ENCODE peak calls at places on chromosomes 4 and X, in five cellular contexts. I is tibial nerve, L is stomach, A is choroid plexus epithelial cell, C is GM13977. Q is an unnamed sample.
A peak's percentile ranks its signal among the peaks of the same experiment; 100 is the strongest.

GRCh38 chr4:176755001-176755400 is 37.7 kb downstream of the VEGFC start:
- DNase-seq in I (no peak), L (no peak), A (no peak), C (no peak), Q (no peak)

GRCh38 chr4:2251795-2252529 is 9.9 kb downstream of the MXD4 start:
- DNase-seq in I (no peak), L (peak; percentile 23), A (no peak), C (peak; percentile 21), Q (no peak)

GRCh38 chrX:18955676-18956075 is 28.2 kb downstream of the PHKA2 start:
- DNase-seq in I (no peak), L (no peak), A (no peak), C (no peak), Q (no peak)

GRCh38 chr4:8182858-8183725 is 16.0 kb upstream of the SH3TC1 start:
- DNase-seq in I (peak; percentile 84), L (peak; percentile 89), A (peak; percentile 94), C (no peak), Q (no peak)

GRCh38 chr4:39472396-39472795 is 13.5 kb downstream of the LIAS start:
- DNase-seq in I (no peak), L (no peak), A (peak; percentile 45), C (no peak), Q (no peak)

GRCh38 chr4:80072607-80073361 is at the start of gene ANTXR2:
- DNase-seq in I (peak; percentile 85), L (peak; percentile 85), A (peak; percentile 95), C (peak; percentile 67), Q (peak; percentile 76)

GRCh38 chr4:43337707-43338106 is 445.2 kb downstream of the GRXCR1 start:
- DNase-seq in I (no peak), L (no peak), A (peak; percentile 33), C (no peak), Q (no peak)

GRCh38 chr4:3612934-3613333 is 80.7 kb upstream of the LRPAP1 start:
- DNase-seq in I (no peak), L (no peak), A (no peak), C (no peak), Q (no peak)

GRCh38 chr4:152572417-152573086 is 36.7 kb upstream of the FBXW7 start:
- DNase-seq in I (no peak), L (no peak), A (peak; percentile 77), C (no peak), Q (no peak)

GRCh38 chr4:47486306-47486705 is 1.2 kb downstream of the ATP10D start:
- DNase-seq in I (no peak), L (no peak), A (peak; percentile 48), C (no peak), Q (no peak)

GRCh38 chr4:47482326-47482725 is 2.7 kb upstream of the ATP10D start:
- DNase-seq in I (no peak), L (no peak), A (peak; percentile 77), C (no peak), Q (no peak)

GRCh38 chr4:47484169-47484568 is 906 bp upstream of the ATP10D start:
- DNase-seq in I (no peak), L (no peak), A (no peak), C (no peak), Q (no peak)

GRCh38 chr4:47483722-47484121 is 1.4 kb upstream of the ATP10D start:
- DNase-seq in I (no peak), L (no peak), A (peak; percentile 48), C (no peak), Q (no peak)

DNA sequence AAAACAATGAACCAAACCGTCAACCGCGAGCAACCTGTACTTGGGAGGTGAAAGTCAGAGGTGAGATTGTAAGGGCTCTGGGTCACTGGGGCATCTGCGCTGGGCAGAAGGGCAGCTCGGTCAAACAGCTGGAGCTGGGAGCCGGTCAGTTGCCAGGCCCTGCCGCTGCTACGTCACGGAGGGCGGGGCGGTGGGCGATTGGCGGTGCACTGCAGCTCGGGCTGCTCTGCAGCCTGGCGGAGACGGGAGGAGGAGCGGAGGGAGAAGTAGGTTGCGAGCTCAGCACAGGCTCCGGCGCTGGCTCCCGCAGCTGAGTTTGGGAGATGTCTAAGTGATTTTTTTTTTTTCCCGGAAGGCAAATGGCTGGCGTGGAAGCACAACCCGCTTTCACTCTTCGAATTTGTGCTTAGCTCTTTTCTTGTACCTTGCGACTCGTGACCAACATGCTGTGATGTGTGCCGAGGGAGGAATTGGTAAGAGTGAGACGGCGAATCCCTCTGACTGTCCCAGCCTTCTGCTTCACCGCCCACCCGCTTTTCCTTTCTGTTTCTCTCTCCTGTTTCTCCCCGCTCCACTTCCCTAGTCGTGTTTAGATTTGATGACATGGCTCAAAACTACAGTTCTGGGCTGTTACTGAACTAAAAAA is at the start of gene ATP10D:
- DNase-seq in I (peak; percentile 91), L (peak; percentile 96), A (peak; percentile 96), C (peak; percentile 78), Q (peak; percentile 87)
- TF ChIP-seq CTCF in I (peak; percentile 32), L (peak; percentile 26), A (peak; percentile 38), C (no peak), Q (no peak)

DNA sequence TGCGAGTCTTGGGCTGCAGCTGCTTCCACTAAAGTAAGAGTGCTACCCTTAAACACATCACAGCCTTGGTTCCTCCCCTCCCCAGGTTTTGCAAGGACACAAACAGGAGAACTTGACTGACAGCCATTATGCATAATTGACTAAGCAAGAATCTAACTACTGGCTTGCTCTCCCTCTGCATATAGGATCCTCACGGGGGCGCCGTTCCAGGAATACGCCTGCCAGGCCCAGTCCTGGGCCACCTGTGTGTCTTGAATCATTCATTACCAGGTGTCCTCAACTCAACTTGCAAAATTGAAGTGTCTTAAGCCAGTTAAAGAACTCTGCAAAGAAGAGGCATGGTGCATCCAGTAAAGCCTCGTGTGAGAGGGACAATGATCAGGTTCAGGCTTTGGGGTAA is 273.3 kb upstream of the HS3ST1 start:
- DNase-seq in I (no peak), L (no peak), A (no peak), C (no peak), Q (no peak)
- TF ChIP-seq CTCF in I (no peak), L (no peak), A (no peak), C (no peak), Q (no peak)

GRCh38 chr4:120630432-120630831 is 292.1 kb downstream of the PRDM5 start:
- DNase-seq in I (no peak), L (no peak), A (peak; percentile 12), C (no peak), Q (no peak)

GRCh38 chr4:120633810-120634209 is 288.7 kb downstream of the PRDM5 start:
- DNase-seq in I (no peak), L (no peak), A (peak; percentile 5), C (no peak), Q (no peak)

GRCh38 chr4:120636120-120636630 is 286.4 kb downstream of the PRDM5 start:
- DNase-seq in I (no peak), L (no peak), A (no peak), C (no peak), Q (peak; percentile 9)
- TF ChIP-seq CTCF in I (no peak), L (no peak), A (no peak), C (no peak), Q (no peak)

GRCh38 chr4:123390846-123391456 is 5.6 kb upstream of the SPRY1 start:
- DNase-seq in I (no peak), L (no peak), A (peak; percentile 59), C (no peak), Q (no peak)
- TF ChIP-seq CTCF in I (peak; percentile 23), L (peak; percentile 35), A (peak; percentile 57), C (peak; percentile 52), Q (peak; percentile 78)

GRCh38 chrX:131783555-131784338 is 239.4 kb upstream of the STK26 start:
- DNase-seq in I (no peak), L (peak; percentile 81), A (no peak), C (no peak), Q (no peak)
- TF ChIP-seq CTCF in I (peak; percentile 49), L (peak; percentile 41), A (no peak), C (peak; percentile 62), Q (no peak)

GRCh38 chr4:113474017-113474416 is 287.5 kb downstream of the CAMK2D start:
- DNase-seq in I (no peak), L (no peak), A (peak; percentile 93), C (no peak), Q (peak; percentile 50)

GRCh38 chr4:113469023-113469390 is 292.5 kb downstream of the CAMK2D start:
- DNase-seq in I (no peak), L (no peak), A (peak; percentile 56), C (no peak), Q (no peak)

GRCh38 chr4:113469926-113470325 is 291.6 kb downstream of the CAMK2D start:
- DNase-seq in I (no peak), L (no peak), A (no peak), C (no peak), Q (no peak)

GRCh38 chr4:113472864-113473263 is 288.7 kb downstream of the CAMK2D start:
- DNase-seq in I (no peak), L (no peak), A (no peak), C (no peak), Q (no peak)

DNA sequence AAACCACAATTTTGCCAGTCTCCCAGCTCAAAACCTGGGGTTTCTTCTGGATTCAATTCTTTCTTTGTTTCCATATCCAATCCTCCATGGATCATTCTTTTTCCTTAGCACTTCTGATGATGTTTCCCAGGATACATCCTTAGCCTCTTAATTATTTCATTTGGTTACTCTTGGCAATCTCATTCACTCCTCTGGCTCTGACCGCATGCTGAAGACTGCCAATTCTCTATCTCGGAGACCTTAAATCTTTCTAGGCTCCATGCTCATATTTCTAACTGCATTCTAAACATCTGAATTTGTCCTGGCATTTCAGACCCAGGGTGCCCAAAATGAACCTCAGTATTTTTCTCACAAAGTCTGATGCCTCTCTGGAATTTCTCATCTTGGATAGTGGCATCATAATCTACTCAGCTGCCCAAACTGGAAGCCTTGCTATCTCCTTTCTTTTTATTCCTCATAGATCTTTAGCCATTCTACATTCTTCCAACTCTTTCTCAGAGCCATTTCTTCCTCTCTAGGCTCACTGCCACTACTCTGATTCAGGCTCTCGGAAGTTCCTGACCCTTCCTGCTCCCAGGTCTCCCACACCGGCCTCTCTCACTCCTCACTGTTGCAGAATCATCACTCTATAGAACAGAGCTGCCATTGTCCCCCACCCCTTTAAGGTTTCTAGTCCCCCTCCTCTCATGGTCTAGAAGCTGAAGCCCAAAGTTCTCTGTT is 290.2 kb downstream of the CAMK2D start:
- DNase-seq in I (no peak), L (no peak), A (no peak), C (no peak), Q (no peak)
- TF ChIP-seq CTCF in I (no peak), L (no peak), A (no peak), C (no peak), Q (no peak)

DNA sequence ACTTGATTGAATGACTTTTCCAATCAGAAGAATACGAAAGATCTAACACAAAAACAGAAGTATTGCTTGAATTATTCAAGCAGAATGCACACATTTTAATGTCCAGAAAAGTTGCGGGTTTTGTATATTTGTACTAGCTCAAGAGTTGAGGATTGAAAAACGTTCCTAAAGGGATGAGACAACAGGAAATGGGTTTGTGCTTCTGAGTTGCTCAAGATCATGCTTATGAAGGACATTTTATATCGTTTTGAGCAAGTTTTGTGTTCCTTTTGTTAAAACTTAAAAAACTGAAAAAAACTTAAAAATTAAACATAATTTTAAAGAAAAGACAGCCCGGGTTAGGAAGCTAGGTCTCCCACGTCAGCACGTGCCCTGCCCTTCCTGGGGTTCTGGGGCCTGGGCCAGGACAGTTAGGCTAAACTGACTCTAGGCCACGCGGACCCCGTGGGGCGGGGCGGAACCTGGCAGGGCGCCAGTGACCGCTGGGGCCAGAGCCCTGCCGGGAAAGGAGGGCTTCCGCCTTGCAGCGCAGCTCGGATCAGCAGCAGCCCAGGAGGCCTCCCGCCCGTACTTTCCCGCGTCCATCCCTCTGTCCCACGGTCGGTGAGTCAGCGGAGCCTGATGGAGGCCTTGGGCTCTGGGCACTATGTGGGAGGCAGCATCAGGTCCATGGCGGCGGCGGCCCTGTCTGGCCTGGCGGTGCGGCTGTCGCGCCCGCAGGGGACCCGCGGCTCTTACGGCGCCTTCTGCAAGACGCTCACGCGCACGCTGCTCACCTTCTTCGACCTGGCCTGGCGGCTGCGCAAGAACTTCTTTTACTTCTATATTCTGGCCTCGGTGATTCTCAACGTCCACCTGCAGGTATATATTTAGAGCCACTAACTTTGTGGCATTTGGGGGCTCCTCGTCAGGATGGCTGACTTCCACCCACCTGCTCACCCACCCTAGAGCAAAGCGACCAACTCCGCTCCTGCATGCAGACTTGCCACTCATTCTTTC is at the start of gene SMIM10:
- DNase-seq in I (peak; percentile 53), L (peak; percentile 55), A (peak; percentile 88), C (no peak), Q (peak; percentile 48)
- TF ChIP-seq CTCF in I (no peak), L (no peak), A (no peak), C (no peak), Q (no peak)

Q was measured in activated CD8-positive, alpha-beta T cell treated with anti-CD3 and anti-CD28 coated beads for 36 hours.